ENCODE peak calls at places on chromosome 4, in seven cellular contexts. O is heart left ventricle; D is stimulated activated CD8-positive, alpha-beta memory T cell treated with anti-CD3 and anti-CD28 coated beads, Interleukin-15, amount 100 ng/mL, for 24 hours; W is mucosa of gallbladder; F is BJ; M is RCC 7860; C is left ventricle myocardium superior. S is an unnamed sample.

GRCh38 chr4:13261486-13262257 is 222.5 kb downstream of the RAB28 start:
- DNase-seq in F (no peak), D (no peak), C (no peak), W (no peak), O (no peak), M (no peak), S (no peak)

GRCh38 chr4:85607624-85608023 is 132.7 kb downstream of the ARHGAP24 start:
- DNase-seq in D (no peak), F (no peak), W (no peak), O (no peak), C (no peak), M (no peak), S (no peak)

GRCh38 chr4:72564184-72564583 is 4.8 kb downstream of the ADAMTS3 start:
- DNase-seq in M (peak; percentile 50), W (no peak), C (no peak), O (no peak), F (no peak), D (no peak), S (no peak)

GRCh38 chr4:40423735-40424134 is 88.6 kb downstream of the CHRNA9 start:
- DNase-seq in W (no peak), D (no peak), O (no peak), C (no peak), F (peak; percentile 9), M (peak; percentile 48), S (no peak)

GRCh38 chr4:86497980-86498379 is 96.1 kb upstream of the PTPN13 start:
- DNase-seq in W (no peak), M (peak; percentile 25), F (no peak), O (no peak), C (no peak), D (no peak), S (no peak)

GRCh38 chr4:8547108-8547911 is 32.9 kb upstream of the GPR78 start:
- DNase-seq in O (no peak), M (peak; percentile 67), W (no peak), F (no peak), D (no peak), C (no peak), S (no peak)

GRCh38 chr4:107913283-107913899 is 18.0 kb upstream of the CYP2U1 start:
- DNase-seq in F (peak; percentile 9), W (peak; percentile 55), O (no peak), M (peak; percentile 38), D (no peak), C (no peak), S (no peak)

GRCh38 chr4:138007572-138007971 is 234.6 kb downstream of the SLC7A11 start:
- DNase-seq in D (no peak), W (no peak), C (no peak), M (no peak), O (no peak), F (no peak), S (no peak)

GRCh38 chr4:1801286-1801958 is 8.3 kb downstream of the FGFR3 start:
- DNase-seq in M (no peak), D (no peak), W (no peak), F (no peak), C (no peak), O (no peak), S (no peak)

GRCh38 chr4:121943941-121944340 is 7.9 kb downstream of the TRPC3 start:
- DNase-seq in D (no peak), M (no peak), C (no peak), O (no peak), F (no peak), W (no peak), S (no peak)

GRCh38 chr4:7704091-7704490 is 235.6 kb downstream of the AFAP1 start:
- DNase-seq in F (no peak), D (no peak), M (no peak), W (no peak), O (no peak), C (no peak), S (no peak)

GRCh38 chr4:28636971-28637370 is 1776.3 kb downstream of the STIM2 start:
- DNase-seq in W (no peak), F (peak; percentile 7), C (no peak), M (no peak), D (no peak), O (no peak), S (no peak)

GRCh38 chr4:144583658-144584057 is 62.3 kb upstream of the HHIP start:
- DNase-seq in F (no peak), M (peak; percentile 37), C (no peak), D (no peak), W (no peak), O (no peak), S (no peak)

GRCh38 chr4:74934822-74935326 is 2.0 kb downstream of the PARM1 start:
- DNase-seq in M (no peak), C (no peak), O (peak; percentile 23), W (no peak), F (no peak), D (no peak), S (no peak)

S was measured in D721Med.